ENCODE peak calls at places on chromosomes 7 and 10, in eight cellular contexts. I is hepatocyte, N is tibial nerve, V is AG04450, K is epithelial cell of esophagus, C is osteocyte, U is GM10248, S is uterus. O is an unnamed sample.

GRCh38 chr10:120508966-120509365 is 51.9 kb downstream of the PLPP4 start:
- DNase-seq in I (no peak), U (no peak), K (peak), S (no peak), C (no peak), V (no peak), N (no peak), O (peak)

GRCh38 chr7:140260767-140261486 is 84.1 kb upstream of the KDM7A start:
- DNase-seq in C (no peak), I (no peak), N (no peak), S (no peak), K (no peak), U (no peak), V (no peak), O (no peak)

GRCh38 chr7:158282461-158283001 is 305.1 kb downstream of the PTPRN2 start:
- DNase-seq in S (peak), C (peak), N (peak), U (no peak), V (no peak), I (no peak), K (no peak), O (no peak)

GRCh38 chr10:51675088-51675487 is 24.3 kb downstream of the CSTF2T start:
- DNase-seq in N (no peak), I (no peak), U (no peak), C (no peak), K (no peak), S (no peak), V (no peak), O (no peak)

GRCh38 chr10:104650072-104650471 is 9.0 kb downstream of the SORCS3 start:
- DNase-seq in S (no peak), C (no peak), U (no peak), I (peak), K (peak), V (no peak), N (no peak), O (no peak)

GRCh38 chr10:48716393-48716792 is 31.7 kb downstream of the WDFY4 start:
- DNase-seq in I (no peak), C (no peak), V (no peak), U (no peak), N (no peak), K (no peak), S (no peak), O (no peak)

GRCh38 chr10:85148693-85149640 is 820.6 kb downstream of the CCSER2 start:
- DNase-seq in S (no peak), N (no peak), U (no peak), V (no peak), K (no peak), I (no peak), C (no peak), O (no peak)

GRCh38 chr7:130957722-130958360 is 223.8 kb upstream of the KLF14 start:
- DNase-seq in S (no peak), I (no peak), V (no peak), C (no peak), K (no peak), U (no peak), N (no peak), O (no peak)

GRCh38 chr10:92574545-92575377 is 868 bp upstream of the IDE start:
- DNase-seq in S (no peak), N (no peak), C (no peak), K (peak), I (no peak), V (no peak), U (peak), O (peak)

GRCh38 chr7:120395526-120396019 is 122.6 kb downstream of the KCND2 start:
- DNase-seq in U (peak), V (no peak), K (peak), C (no peak), N (no peak), I (no peak), S (no peak), O (peak)

GRCh38 chr10:125085281-125085680 is 75.1 kb downstream of the CTBP2 start:
- DNase-seq in S (no peak), C (no peak), V (no peak), I (no peak), U (no peak), N (no peak), K (no peak), O (no peak)

GRCh38 chr7:135286876-135287275 is 53.2 kb downstream of the STRA8 start:
- DNase-seq in V (no peak), N (no peak), S (no peak), C (no peak), K (no peak), U (no peak), I (no peak), O (no peak)

GRCh38 chr7:15737586-15737985 is 51.1 kb upstream of the MEOX2 start:
- DNase-seq in C (no peak), S (no peak), K (no peak), I (no peak), N (no peak), V (no peak), U (no peak), O (no peak)

GRCh38 chr10:71801357-71801756 is 28.0 kb upstream of the VSIR start:
- DNase-seq in K (no peak), U (peak), S (no peak), V (no peak), N (no peak), C (no peak), I (no peak), O (no peak)

GRCh38 chr10:93746844-93747284 is 10.9 kb upstream of the LGI1 start:
- DNase-seq in V (peak), U (peak), C (peak), S (no peak), K (peak), N (no peak), I (peak), O (peak)
- TF ChIP-seq CTCF in V (peak), U (peak), C (peak), S (no peak), K (peak), N (no peak), I (peak), O (peak)

GRCh38 chr10:34731885-34732701 is 83.0 kb downstream of the PARD3 start:
- DNase-seq in C (no peak), K (peak), V (no peak), S (no peak), I (no peak), N (no peak), U (no peak), O (peak)

GRCh38 chr10:34730726-34731125 is 84.4 kb downstream of the PARD3 start:
- DNase-seq in C (no peak), V (no peak), U (no peak), K (no peak), N (no peak), I (no peak), S (no peak), O (no peak)

GRCh38 chr10:34731213-34731612 is 83.9 kb downstream of the PARD3 start:
- DNase-seq in V (no peak), C (no peak), K (no peak), I (no peak), N (no peak), S (no peak), U (no peak), O (no peak)

GRCh38 chr10:34734918-34735317 is 80.2 kb downstream of the PARD3 start:
- DNase-seq in V (no peak), N (no peak), S (no peak), C (no peak), I (no peak), U (no peak), K (no peak), O (no peak)

GRCh38 chr10:34732926-34733325 is 82.2 kb downstream of the PARD3 start:
- DNase-seq in U (no peak), K (peak), S (no peak), V (no peak), C (no peak), N (no peak), I (no peak), O (peak)
- TF ChIP-seq CTCF in U (peak), K (peak), S (no peak), V (peak), C (peak), N (no peak), I (peak), O (no peak)

GRCh38 chr10:36170943-36171501 is 528.9 kb upstream of the FZD8 start:
- DNase-seq in S (no peak), N (no peak), I (no peak), V (no peak), K (no peak), C (no peak), U (no peak), O (no peak)
- TF ChIP-seq CTCF in S (no peak), N (no peak), I (no peak), V (no peak), K (no peak), C (no peak), U (no peak), O (no peak)

DNA sequence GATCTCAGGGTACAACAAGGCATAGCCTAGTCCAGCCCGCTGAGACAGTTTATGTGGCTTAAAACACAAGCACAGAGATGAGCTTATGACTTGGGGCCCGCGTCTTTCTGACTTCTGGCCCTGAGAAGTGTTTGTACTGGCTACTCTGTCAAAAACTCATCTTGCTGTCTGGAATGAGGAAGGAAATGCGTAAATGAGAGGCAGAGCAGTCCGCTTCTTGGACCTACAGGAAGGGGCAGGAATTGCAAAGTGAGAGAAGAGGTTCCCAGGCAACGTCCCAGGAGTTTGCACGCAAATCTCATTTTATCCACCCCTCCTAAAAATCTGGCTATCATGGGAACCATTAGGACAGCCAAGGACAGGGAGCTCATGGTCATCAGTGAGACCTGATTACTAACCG is 5.5 kb downstream of the ANXA11 start:
- DNase-seq in C (no peak), V (no peak), I (peak), K (peak), S (peak), U (no peak), N (peak), O (no peak)
- TF ChIP-seq CTCF in C (no peak), V (peak), I (no peak), K (peak), S (no peak), U (no peak), N (peak), O (no peak)

GRCh38 chr7:94223375-94224084 is 171.2 kb upstream of the COL1A2 start:
- DNase-seq in S (no peak), C (no peak), N (no peak), I (peak), K (peak), U (no peak), V (peak), O (peak)
- TF ChIP-seq CTCF in S (no peak), C (peak), N (no peak), I (peak), K (peak), U (peak), V (peak), O (no peak)

DNA sequence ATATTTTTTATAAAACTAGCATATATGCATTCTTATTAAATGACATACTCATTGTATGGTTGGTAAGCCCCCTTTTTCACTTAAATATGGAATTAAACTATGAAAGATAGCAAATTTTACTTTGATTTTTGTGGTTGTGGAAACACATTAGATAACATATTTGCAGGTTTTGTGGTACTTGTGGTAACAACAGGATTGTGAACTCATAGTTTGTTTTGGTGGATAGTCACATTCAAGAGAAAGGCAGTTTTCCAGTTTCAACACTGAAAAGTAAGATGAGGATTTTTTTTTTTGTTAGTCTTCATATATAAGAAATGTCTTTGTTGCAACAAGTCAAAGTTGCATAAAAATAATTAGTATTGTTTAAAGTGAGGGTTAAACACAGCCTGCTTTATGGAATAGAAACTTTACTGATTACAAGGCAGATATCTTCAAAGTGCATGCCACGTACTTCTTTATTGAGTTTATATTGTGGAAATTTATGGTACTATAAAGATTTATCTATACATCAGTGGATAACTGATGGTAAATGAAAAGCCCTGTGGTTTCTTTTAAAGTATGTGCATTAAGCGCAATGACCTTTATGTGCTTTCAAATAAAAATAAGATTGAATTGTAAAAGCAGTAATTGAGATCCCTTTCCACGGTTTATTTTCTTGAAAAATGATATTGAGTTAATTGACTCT is 39.7 kb upstream of the SEMA3D start:
- DNase-seq in I (no peak), V (no peak), S (no peak), K (no peak), U (no peak), N (no peak), C (no peak), O (no peak)
- TF ChIP-seq CTCF in I (no peak), V (no peak), S (no peak), K (no peak), U (no peak), N (no peak), C (no peak), O (no peak)

GRCh38 chr10:61016630-61017029 is 72.6 kb upstream of the RHOBTB1 start:
- DNase-seq in K (no peak), I (no peak), V (no peak), N (no peak), S (no peak), U (no peak), C (no peak), O (no peak)
- TF ChIP-seq CTCF in K (no peak), I (no peak), V (no peak), N (no peak), S (no peak), U (no peak), C (no peak), O (no peak)

GRCh38 chr7:111855842-111856227 is 293.5 kb upstream of the IMMP2L start:
- DNase-seq in U (no peak), S (no peak), K (peak), V (no peak), N (no peak), C (no peak), I (peak), O (no peak)
- TF ChIP-seq CTCF in U (no peak), S (no peak), K (peak), V (peak), N (no peak), C (peak), I (peak), O (no peak)

GRCh38 chr10:75655791-75656451 is 224.5 kb downstream of the LRMDA start:
- DNase-seq in C (no peak), S (peak), K (no peak), V (no peak), I (no peak), N (no peak), U (no peak), O (no peak)

GRCh38 chr10:75658915-75659314 is 227.5 kb downstream of the LRMDA start:
- DNase-seq in U (no peak), S (no peak), K (no peak), N (no peak), I (no peak), C (no peak), V (no peak), O (no peak)

GRCh38 chr10:75658496-75658895 is 227.1 kb downstream of the LRMDA start:
- DNase-seq in C (no peak), S (no peak), U (no peak), N (no peak), V (no peak), K (no peak), I (no peak), O (no peak)

GRCh38 chr10:75658036-75658435 is 226.6 kb downstream of the LRMDA start:
- DNase-seq in N (no peak), V (no peak), K (no peak), U (no peak), C (no peak), S (no peak), I (no peak), O (no peak)

GRCh38 chr10:75657351-75657750 is 225.9 kb downstream of the LRMDA start:
- DNase-seq in V (no peak), N (no peak), S (no peak), K (no peak), I (no peak), C (no peak), U (no peak), O (no peak)
- TF ChIP-seq CTCF in V (no peak), N (no peak), S (no peak), K (no peak), I (no peak), C (no peak), U (no peak), O (no peak)

GRCh38 chr7:50978633-50979215 is 196.0 kb upstream of the GRB10 start:
- DNase-seq in S (no peak), U (no peak), N (no peak), C (no peak), I (no peak), K (no peak), V (no peak), O (no peak)
- TF ChIP-seq CTCF in S (no peak), U (no peak), N (no peak), C (no peak), I (no peak), K (no peak), V (peak), O (peak)

O was measured in mammary epithelial cell.